ENCODE peak calls at places on chromosomes 11 and 22, in seven cellular contexts. R is GM06990, Z is psoas muscle, G is AG10803, H is fibroblast of pulmonary artery, K is tibial nerve, A is AG09309. B is an unnamed sample.

GRCh38 chr11:64251722-64251985 is 324 bp downstream of the PLCB3 start:
- DNase-seq in R (no peak), Z (no peak), G (no peak), H (no peak), K (no peak), A (no peak), B (no peak)

GRCh38 chr22:39773976-39774539 is 119.5 kb downstream of the ENTHD1 start:
- DNase-seq in R (peak), Z (no peak), G (no peak), H (no peak), K (no peak), A (no peak), B (no peak)

GRCh38 chr11:83801799-83802198 is 515.6 kb upstream of the CCDC90B start:
- DNase-seq in R (no peak), Z (no peak), G (no peak), H (no peak), K (no peak), A (no peak), B (no peak)

GRCh38 chr22:40421941-40422340 is 51.5 kb downstream of the SGSM3 start:
- DNase-seq in R (no peak), Z (no peak), G (no peak), H (no peak), K (no peak), A (no peak), B (no peak)

GRCh38 chr11:17381156-17381555 is 7.3 kb downstream of the KCNJ11 start:
- DNase-seq in R (no peak), Z (no peak), G (peak), H (peak), K (no peak), A (no peak), B (no peak)

GRCh38 chr22:45197606-45198462 is 34.1 kb downstream of the NUP50 start:
- DNase-seq in R (no peak), Z (no peak), G (no peak), H (no peak), K (no peak), A (no peak), B (no peak)

GRCh38 chr11:69907611-69908010 is 88.4 kb upstream of the FGF3 start:
- DNase-seq in R (no peak), Z (no peak), G (no peak), H (no peak), K (no peak), A (no peak), B (peak)

GRCh38 chr11:27285761-27286160 is 77.3 kb downstream of the CCDC34 start:
- DNase-seq in R (no peak), Z (no peak), G (no peak), H (no peak), K (no peak), A (no peak), B (no peak)

GRCh38 chr11:44305643-44306468 is 4.1 kb downstream of the ALX4 start:
- DNase-seq in R (no peak), Z (no peak), G (no peak), H (no peak), K (no peak), A (no peak), B (peak)

GRCh38 chr11:105609832-105610781 is at the start of gene GRIA4:
- DNase-seq in R (no peak), Z (peak), G (peak), H (peak), K (peak), A (no peak), B (peak)

GRCh38 chr22:20982563-20982882 is 426 bp downstream of the LZTR1 start:
- DNase-seq in R (no peak), Z (no peak), G (no peak), H (no peak), K (no peak), A (no peak), B (no peak)

GRCh38 chr11:33910261-33910959 is 18.5 kb upstream of the LMO2 start:
- DNase-seq in R (no peak), Z (no peak), G (peak), H (no peak), K (no peak), A (no peak), B (no peak)

GRCh38 chr11:66158156-66158555 is 88.1 kb downstream of the PACS1 start:
- DNase-seq in R (no peak), Z (no peak), G (no peak), H (no peak), K (no peak), A (no peak), B (no peak)

GRCh38 chr11:117819096-117820040 is 5.2 kb downstream of the FXYD2 start:
- DNase-seq in R (peak), Z (peak), G (peak), H (peak), K (no peak), A (no peak), B (peak)

GRCh38 chr11:33257160-33257896 is at the start of gene HIPK3:
- DNase-seq in R (peak), Z (peak), G (peak), H (peak), K (peak), A (no peak), B (peak)

GRCh38 chr11:37788141-37788877 is 1190.3 kb upstream of the RAG2 start:
- DNase-seq in R (no peak), Z (no peak), G (peak), H (peak), K (no peak), A (no peak), B (no peak)

GRCh38 chr11:101326141-101326540 is 196.5 kb upstream of the PGR start:
- DNase-seq in R (no peak), Z (no peak), G (no peak), H (no peak), K (no peak), A (no peak), B (no peak)

GRCh38 chr11:3109921-3110706 is 52.9 kb upstream of the CARS1 start:
- DNase-seq in R (no peak), Z (peak), G (peak), H (peak), K (peak), A (no peak), B (peak)

GRCh38 chr22:43247546-43248260 is 60.8 kb upstream of the TTLL12 start:
- DNase-seq in R (no peak), Z (no peak), G (no peak), H (no peak), K (no peak), A (no peak), B (no peak)

GRCh38 chr11:76153609-76153949 is 52.7 kb downstream of the WNT11 start:
- DNase-seq in R (no peak), Z (no peak), G (peak), H (peak), K (no peak), A (peak), B (no peak)

GRCh38 chr22:46180370-46181137 is 30.2 kb downstream of the PPARA start:
- DNase-seq in R (no peak), Z (no peak), G (no peak), H (peak), K (no peak), A (no peak), B (no peak)

GRCh38 chr22:24727218-24727851 is 47.2 kb downstream of the PIWIL3 start:
- DNase-seq in R (no peak), Z (no peak), G (no peak), H (peak), K (no peak), A (no peak), B (no peak)

GRCh38 chr11:62591448-62592215 is at the start of gene TUT1:
- DNase-seq in R (peak), Z (peak), G (peak), H (peak), K (peak), A (peak), B (peak)

GRCh38 chr22:29737251-29738117 is 17.7 kb downstream of the CABP7 start:
- DNase-seq in R (no peak), Z (no peak), G (no peak), H (no peak), K (no peak), A (no peak), B (no peak)

GRCh38 chr22:29738118-29738815 is 18.5 kb downstream of the CABP7 start:
- DNase-seq in R (no peak), Z (no peak), G (no peak), H (no peak), K (no peak), A (no peak), B (no peak)

GRCh38 chr22:29734429-29734828 is 14.6 kb downstream of the CABP7 start:
- DNase-seq in R (no peak), Z (no peak), G (no peak), H (no peak), K (no peak), A (no peak), B (no peak)

GRCh38 chr22:29733362-29734322 is 13.8 kb downstream of the CABP7 start:
- DNase-seq in R (peak), Z (peak), G (no peak), H (no peak), K (no peak), A (no peak), B (peak)

DNA sequence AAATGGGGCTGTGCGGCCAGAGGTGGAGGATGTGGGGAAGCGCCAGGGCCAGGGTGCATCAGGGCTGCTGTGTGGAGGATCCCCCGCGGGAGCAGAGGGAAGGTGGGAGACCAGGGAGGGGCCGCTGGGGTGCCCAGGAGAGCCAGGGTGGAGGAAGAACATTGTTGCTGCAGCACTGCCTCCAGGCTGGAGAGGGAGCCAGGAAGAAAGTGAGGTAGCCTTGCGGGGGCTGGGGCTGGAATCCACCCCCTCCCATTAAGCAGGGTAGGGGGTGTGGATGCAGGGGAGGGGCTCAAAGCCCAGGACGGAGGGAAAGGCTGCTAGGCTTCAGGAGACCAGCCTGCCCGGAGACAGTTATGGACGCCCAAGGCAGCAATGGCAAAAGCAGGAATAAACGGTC is 15.1 kb downstream of the CABP7 start:
- DNase-seq in R (no peak), Z (no peak), G (no peak), H (no peak), K (no peak), A (no peak), B (no peak)
- TF ChIP-seq CTCF in R (no peak), Z (no peak), G (no peak), H (no peak), K (no peak), A (no peak), B (no peak)

GRCh38 chr11:72228229-72228843 is 3.8 kb downstream of the INPPL1 start:
- DNase-seq in R (no peak), Z (no peak), G (no peak), H (no peak), K (no peak), A (no peak), B (peak)

GRCh38 chr11:72225411-72225951 is 914 bp downstream of the INPPL1 start:
- DNase-seq in R (peak), Z (no peak), G (no peak), H (no peak), K (no peak), A (no peak), B (peak)

GRCh38 chr11:72224587-72225410 is at the start of gene INPPL1:
- DNase-seq in R (peak), Z (peak), G (no peak), H (peak), K (no peak), A (no peak), B (peak)

GRCh38 chr11:72227316-72228228 is 3.0 kb downstream of the INPPL1 start:
- DNase-seq in R (no peak), Z (no peak), G (peak), H (no peak), K (no peak), A (no peak), B (no peak)

DNA sequence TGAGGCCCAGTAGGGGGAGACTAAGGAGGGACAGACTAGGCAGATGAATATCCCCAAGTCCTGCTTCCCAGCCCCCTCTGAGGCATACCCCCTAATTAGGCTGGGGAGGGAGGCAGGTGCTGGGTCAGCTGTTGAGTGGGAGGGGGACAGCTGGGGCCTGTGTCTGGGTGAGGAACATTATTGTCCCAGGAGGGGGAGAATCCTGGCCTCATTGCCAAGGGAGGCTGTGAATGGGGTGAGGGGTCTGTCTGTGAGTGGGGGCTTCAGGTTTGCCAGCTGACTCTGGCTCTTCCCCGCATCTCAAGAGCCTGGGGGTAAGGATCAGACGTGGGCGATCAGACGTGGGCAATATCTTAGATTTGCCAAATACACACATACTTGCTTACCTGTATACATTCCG is 2.1 kb downstream of the INPPL1 start:
- DNase-seq in R (no peak), Z (no peak), G (no peak), H (no peak), K (no peak), A (no peak), B (no peak)
- H3K4me3 ChIP-seq in R (no peak), Z (no peak), G (no peak), H (no peak), K (no peak), A (no peak), B (no peak)

DNA sequence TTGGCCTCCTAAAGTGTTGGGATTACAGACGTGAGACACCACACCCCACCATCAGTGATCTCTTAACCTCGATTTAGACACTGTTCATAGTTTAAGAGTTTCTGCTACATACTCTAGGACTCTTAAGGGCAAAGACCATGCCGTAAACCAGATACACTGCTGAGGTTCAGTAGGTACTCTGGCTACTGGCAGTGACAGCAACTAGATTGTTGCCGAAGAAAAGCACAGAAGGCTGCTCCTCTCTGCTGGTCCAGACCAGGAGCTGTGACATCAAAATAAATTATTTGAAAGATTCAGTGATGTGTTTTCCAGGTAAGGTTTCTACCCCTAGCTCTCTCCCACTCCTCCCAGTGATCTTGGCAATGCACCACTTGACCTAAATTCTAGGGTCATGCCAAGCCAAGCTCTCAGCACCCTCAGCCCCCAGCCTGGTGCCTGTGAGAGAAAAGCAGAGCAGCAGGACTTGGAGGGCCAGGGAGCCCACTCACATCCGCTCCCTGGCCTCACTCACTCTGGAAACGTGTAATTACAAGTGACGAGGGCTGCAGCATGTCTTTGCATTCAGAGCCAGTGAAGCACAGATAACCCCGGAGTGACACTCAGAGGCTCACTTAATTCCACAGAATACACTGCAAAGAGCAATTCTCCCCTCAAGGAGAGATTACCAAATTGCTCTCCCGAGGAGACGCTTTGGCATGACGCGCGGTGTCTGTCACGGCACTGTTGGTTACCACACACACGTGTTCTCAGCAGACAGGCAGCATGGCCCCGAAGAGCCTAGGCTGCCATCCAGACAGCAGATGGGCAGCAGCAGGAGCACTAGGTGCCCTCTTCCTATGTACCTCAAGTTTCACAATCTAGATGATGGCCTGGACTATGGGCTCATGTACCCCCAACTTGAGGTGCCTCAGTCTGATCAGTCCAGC is 96.9 kb upstream of the PITPNB start:
- DNase-seq in R (no peak), Z (peak), G (peak), H (peak), K (peak), A (no peak), B (no peak)
- TF ChIP-seq CTCF in R (no peak), Z (no peak), G (no peak), H (no peak), K (no peak), A (no peak), B (no peak)

GRCh38 chr11:7250166-7250565 is 1.5 kb upstream of the SYT9 start:
- DNase-seq in R (no peak), Z (no peak), G (no peak), H (no peak), K (no peak), A (no peak), B (no peak)
- H3K4me3 ChIP-seq in R (no peak), Z (no peak), G (no peak), H (no peak), K (no peak), A (no peak), B (no peak)

GRCh38 chr11:11400121-11400520 is 47.1 kb upstream of the CSNK2A3 start:
- DNase-seq in R (no peak), Z (no peak), G (no peak), H (no peak), K (no peak), A (no peak), B (no peak)

GRCh38 chr11:11397043-11397415 is 44.0 kb upstream of the CSNK2A3 start:
- DNase-seq in R (no peak), Z (no peak), G (no peak), H (no peak), K (no peak), A (no peak), B (no peak)

GRCh38 chr11:11401960-11402359 is 48.9 kb upstream of the CSNK2A3 start:
- DNase-seq in R (no peak), Z (no peak), G (no peak), H (no peak), K (no peak), A (no peak), B (no peak)

GRCh38 chr11:11403763-11404725 is 51.0 kb upstream of the CSNK2A3 start:
- DNase-seq in R (no peak), Z (no peak), G (peak), H (peak), K (no peak), A (no peak), B (no peak)

GRCh38 chr11:11400635-11401232 is 47.7 kb upstream of the CSNK2A3 start:
- DNase-seq in R (no peak), Z (no peak), G (no peak), H (no peak), K (no peak), A (no peak), B (no peak)
- TF ChIP-seq CTCF in R (peak), Z (peak), G (no peak), H (no peak), K (no peak), A (peak), B (no peak)

GRCh38 chr11:126451211-126451802 is 95.8 kb downstream of the ST3GAL4 start:
- DNase-seq in R (no peak), Z (no peak), G (no peak), H (no peak), K (no peak), A (no peak), B (no peak)
- H3K4me3 ChIP-seq in R (no peak), Z (no peak), G (no peak), H (no peak), K (no peak), A (no peak), B (no peak)

GRCh38 chr11:68855205-68855978 is 13.7 kb upstream of the CPT1A start:
- DNase-seq in R (peak), Z (peak), G (peak), H (peak), K (no peak), A (no peak), B (peak)
- TF ChIP-seq CTCF in R (no peak), Z (peak), G (peak), H (peak), K (no peak), A (peak), B (no peak)

DNA sequence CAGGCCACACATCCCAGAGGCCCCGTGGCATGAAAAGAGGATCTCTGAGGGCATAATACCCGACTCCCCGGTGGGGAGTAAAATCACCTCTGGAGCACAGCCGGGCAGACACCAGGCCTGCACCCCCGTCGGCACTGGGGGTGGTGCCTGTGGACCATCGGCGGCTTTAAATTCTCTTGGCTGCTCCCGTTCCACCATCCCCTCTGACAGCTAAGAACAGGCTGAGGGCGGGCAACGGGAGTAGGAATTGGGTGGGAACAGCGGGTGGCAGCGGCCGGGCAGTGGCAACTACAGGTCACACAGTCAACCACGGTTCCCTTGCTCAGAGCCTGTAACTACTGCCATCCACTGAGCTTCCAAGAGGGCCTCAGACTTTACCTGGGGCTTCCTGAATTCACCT is 40.2 kb upstream of the MOB2 start:
- DNase-seq in R (no peak), Z (no peak), G (no peak), H (no peak), K (no peak), A (no peak), B (no peak)
- H3K4me3 ChIP-seq in R (no peak), Z (no peak), G (no peak), H (no peak), K (no peak), A (no peak), B (no peak)

DNA sequence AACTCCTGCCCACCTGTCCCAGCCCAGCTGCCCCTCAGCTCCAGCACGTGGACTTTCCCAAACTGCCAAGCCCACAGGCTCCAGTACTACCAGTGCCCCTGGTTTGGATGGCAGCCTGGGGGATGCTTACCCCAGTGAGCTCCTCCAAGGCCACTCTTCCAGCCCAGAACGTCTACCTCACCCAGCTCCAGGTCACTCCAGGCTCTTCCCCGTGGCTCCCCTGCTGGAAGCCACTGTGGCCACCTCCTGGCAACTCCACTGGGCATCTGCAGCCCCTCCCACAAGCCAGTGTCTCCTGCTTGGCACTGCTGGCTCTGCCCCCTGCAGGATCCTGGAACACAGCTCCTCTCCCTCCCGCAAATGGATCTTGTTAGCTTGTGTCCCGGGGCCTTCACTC is 29.3 kb downstream of the LMO1 start:
- DNase-seq in R (no peak), Z (no peak), G (no peak), H (no peak), K (no peak), A (no peak), B (peak)
- TF ChIP-seq CTCF in R (no peak), Z (no peak), G (no peak), H (no peak), K (no peak), A (no peak), B (no peak)

B was measured in pancreas.